ENCODE peak calls at places on chromosomes 2 and 18, in four cellular contexts. U is cardiac muscle cell; Z is effector memory CD4-positive, alpha-beta T cell; D is left ventricle myocardium inferior. E is an unnamed sample.

GRCh38 chr2:177753682-177754475 is 318.7 kb downstream of the PDE11A start:
- DNase-seq in U (peak), Z (peak), D (peak), E (peak)

GRCh38 chr2:177078416-177078815 is 134.2 kb upstream of the HNRNPA3 start:
- DNase-seq in U (no peak), Z (no peak), D (peak), E (no peak)

GRCh38 chr2:201827621-201828020 is 21.3 kb downstream of the CDK15 start:
- DNase-seq in U (no peak), Z (no peak), D (no peak), E (no peak)

GRCh38 chr2:5021148-5021547 is 671.0 kb upstream of the SOX11 start:
- DNase-seq in U (no peak), Z (no peak), D (no peak), E (no peak)

GRCh38 chr2:223870840-223871618 is 33.6 kb upstream of the AP1S3 start:
- DNase-seq in U (no peak), Z (no peak), D (no peak), E (no peak)

GRCh38 chr2:231525248-231526163 is 4.7 kb downstream of the NMUR1 start:
- DNase-seq in U (no peak), Z (no peak), D (no peak), E (no peak)

GRCh38 chr2:157325786-157326185 is at the start of gene ERMN:
- DNase-seq in U (no peak), Z (no peak), D (no peak), E (no peak)

GRCh38 chr2:98894331-98895000 is 41.6 kb downstream of the CRACDL start:
- DNase-seq in U (no peak), Z (no peak), D (no peak), E (no peak)

GRCh38 chr2:27960237-27960912 is 69.8 kb downstream of the BABAM2 start:
- DNase-seq in U (no peak), Z (no peak), D (no peak), E (no peak)

GRCh38 chr18:48727685-48728084 is 188.9 kb downstream of the CTIF start:
- DNase-seq in U (no peak), Z (no peak), D (no peak), E (no peak)

GRCh38 chr2:46306320-46306719 is 9.1 kb downstream of the EPAS1 start:
- DNase-seq in U (no peak), Z (no peak), D (no peak), E (no peak)

GRCh38 chr2:176491172-176491904 is 222.1 kb downstream of the MTX2 start:
- DNase-seq in U (no peak), Z (no peak), D (peak), E (no peak)

GRCh38 chr2:173086518-173087213 is 11.0 kb downstream of the MAP3K20 start:
- DNase-seq in U (no peak), Z (no peak), D (no peak), E (no peak)

GRCh38 chr2:8418721-8419120 is 263.1 kb upstream of the ID2 start:
- DNase-seq in U (no peak), Z (no peak), D (no peak), E (no peak)
- H3K27ac ChIP-seq in U (no peak), Z (no peak), D (no peak), E (no peak)

GRCh38 chr2:84899181-84899580 is 6.3 kb upstream of the TMSB10 start:
- DNase-seq in U (no peak), Z (no peak), D (no peak), E (no peak)
- H3K27ac ChIP-seq in U (no peak), Z (no peak), D (peak), E (no peak)

GRCh38 chr18:59908790-59909189 is 9.0 kb downstream of the PMAIP1 start:
- DNase-seq in U (no peak), Z (no peak), D (no peak), E (no peak)

GRCh38 chr18:59907660-59908059 is 7.9 kb downstream of the PMAIP1 start:
- DNase-seq in U (no peak), Z (no peak), D (no peak), E (no peak)

GRCh38 chr18:59906203-59906602 is 6.4 kb downstream of the PMAIP1 start:
- DNase-seq in U (no peak), Z (no peak), D (no peak), E (no peak)

GRCh38 chr18:59905686-59906091 is 5.9 kb downstream of the PMAIP1 start:
- DNase-seq in U (no peak), Z (no peak), D (no peak), E (no peak)

DNA sequence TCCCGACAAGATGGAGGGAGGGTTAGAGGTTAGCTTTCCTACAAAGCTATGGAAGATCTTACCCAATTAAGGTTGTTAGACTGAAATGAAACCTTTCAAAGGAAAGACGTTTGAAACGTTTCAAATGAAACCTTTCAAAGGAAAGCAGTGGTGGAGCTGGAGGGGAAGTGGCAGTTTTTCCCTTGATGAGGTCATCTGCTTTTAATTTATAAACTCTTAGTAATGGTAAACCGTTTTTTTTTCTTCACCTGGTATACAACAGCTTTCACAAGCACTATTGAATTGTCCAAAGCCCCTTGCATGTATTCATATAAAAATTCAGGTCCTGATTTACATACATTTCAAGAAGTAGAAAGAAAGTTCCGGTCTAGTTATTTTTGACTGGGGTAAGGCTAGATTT is 7.4 kb downstream of the PMAIP1 start:
- DNase-seq in U (no peak), Z (no peak), D (no peak), E (no peak)
- H3K27ac ChIP-seq in U (no peak), Z (no peak), D (no peak), E (no peak)

DNA sequence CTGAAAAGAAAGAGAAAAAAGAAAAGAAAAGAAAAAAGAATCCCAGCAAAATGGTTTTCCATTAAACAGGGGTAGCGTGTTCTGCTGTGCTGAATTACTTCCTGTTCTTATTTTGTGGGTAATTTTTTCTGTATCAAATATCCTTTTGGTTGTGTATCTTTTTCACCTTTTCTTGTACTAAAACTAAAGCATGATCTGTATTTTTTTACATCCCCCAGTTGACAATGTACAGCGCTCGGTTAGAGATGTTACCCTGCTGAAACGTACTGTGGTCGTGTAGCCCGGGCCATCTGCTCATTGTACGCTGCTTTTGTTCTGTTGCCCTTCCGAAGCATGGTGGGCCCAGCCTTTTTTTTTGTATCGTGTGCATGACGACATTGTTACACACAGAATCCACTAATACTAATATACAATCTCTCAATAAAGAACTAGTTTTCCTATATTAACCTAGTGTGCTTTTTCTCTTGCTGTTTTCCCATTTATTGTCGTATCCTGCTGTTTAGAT is 233.1 kb downstream of the HAUS1 start:
- DNase-seq in U (no peak), Z (no peak), D (no peak), E (no peak)
- H3K27ac ChIP-seq in U (peak), Z (no peak), D (peak), E (no peak)

DNA sequence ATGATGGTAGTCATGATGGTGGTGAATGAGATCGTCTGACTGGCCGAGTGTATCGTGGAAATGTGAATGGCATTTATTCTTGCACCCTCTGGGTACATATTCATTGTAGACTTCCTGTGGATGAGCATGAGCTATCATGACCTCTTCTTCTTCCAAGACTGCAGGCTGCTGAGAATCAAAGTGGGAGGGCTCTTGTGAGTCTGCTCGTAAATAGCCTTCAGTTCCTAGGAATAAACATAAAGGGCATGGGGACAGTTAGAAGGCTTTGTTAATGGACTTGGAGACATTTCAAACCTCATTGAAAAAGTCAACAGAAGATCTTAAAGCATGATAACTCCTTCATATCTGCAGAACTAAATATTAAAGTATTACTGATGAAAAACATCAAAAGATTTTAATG is 14.9 kb downstream of the SLC39A6 start:
- DNase-seq in U (no peak), Z (no peak), D (no peak), E (no peak)
- H3K27ac ChIP-seq in U (no peak), Z (no peak), D (no peak), E (no peak)

E was measured in caudate nucleus.